ENCODE peak calls at places on chromosome 21, in ten cellular contexts. L is mesenchymal stem cell, I is IMR-90, Y is hepatocyte, K is MM.1S, G is fibroblast of lung, O is GM23338, R is DND-41, P is HCT116, Q is astrocyte. N is an unnamed sample. For H3K27me3, the result is how much of the 10 kb centered on the place peaks cover.

GRCh38 chr21:35697321-35697808 is 363.0 kb downstream of the SETD4 start:
- DNase-seq in Q (peak), R (peak), O (no peak), I (peak), Y (peak), P (no peak), G (peak), L (peak), K (peak), N (peak)

GRCh38 chr21:34129971-34130597 is 56.7 kb downstream of the MRPS6 start:
- DNase-seq in G (peak), P (no peak), I (peak), O (peak), Y (peak), Q (peak), L (peak), K (no peak), R (peak), N (peak)

GRCh38 chr21:40208960-40209359 is 341.7 kb downstream of the PCP4 start:
- DNase-seq in K (no peak), Q (no peak), R (no peak), G (no peak), P (no peak), Y (no peak), L (no peak), I (no peak), O (no peak), N (no peak)

GRCh38 chr21:27339902-27340301 is 373.0 kb upstream of the ADAMTS5 start:
- DNase-seq in G (no peak), Y (no peak), R (no peak), Q (no peak), O (no peak), L (peak), P (no peak), I (peak), K (no peak), N (no peak)

GRCh38 chr21:36722370-36723368 is 23.8 kb downstream of the SIM2 start:
- DNase-seq in I (no peak), P (no peak), L (no peak), R (no peak), Q (no peak), O (no peak), K (no peak), G (no peak), Y (no peak), N (no peak)

GRCh38 chr21:36999131-36999898 is 7.2 kb upstream of the RIPPLY3 start:
- DNase-seq in G (no peak), I (no peak), L (no peak), O (no peak), K (no peak), Y (no peak), P (no peak), R (no peak), Q (no peak), N (no peak)

GRCh38 chr21:18832950-18833349 is 429.4 kb upstream of the TMPRSS15 start:
- DNase-seq in P (no peak), O (no peak), Y (peak), L (peak), I (no peak), K (no peak), G (peak), R (no peak), Q (peak), N (no peak)

GRCh38 chr21:34836103-34836932 is 167.5 kb downstream of the CLIC6 start:
- DNase-seq in G (peak), L (peak), P (peak), I (peak), K (no peak), Y (peak), Q (peak), O (no peak), R (no peak), N (peak)

GRCh38 chr21:17688912-17689874 is 76.5 kb upstream of the BTG3 start:
- DNase-seq in Q (peak), Y (peak), G (peak), O (peak), R (peak), I (peak), L (peak), P (peak), K (no peak), N (no peak)

GRCh38 chr21:14911351-14911750 is 153.4 kb downstream of the NRIP1 start:
- DNase-seq in Q (no peak), Y (no peak), K (no peak), G (no peak), L (no peak), R (no peak), P (no peak), I (no peak), O (no peak), N (no peak)

GRCh38 chr21:33950425-33951079 is 34.9 kb upstream of the ATP5PO start:
- DNase-seq in I (no peak), G (no peak), R (no peak), Y (no peak), O (no peak), Q (no peak), K (no peak), L (no peak), P (no peak), N (no peak)

GRCh38 chr21:21148514-21148913 is 150.3 kb downstream of the NCAM2 start:
- DNase-seq in K (no peak), Q (no peak), R (no peak), I (no peak), Y (no peak), P (no peak), G (no peak), O (no peak), L (no peak), N (no peak)

GRCh38 chr21:36859744-36860501 is 106.5 kb downstream of the HLCS start:
- DNase-seq in K (peak), Q (no peak), Y (peak), P (no peak), O (peak), I (peak), L (peak), G (peak), R (peak), N (peak)

GRCh38 chr21:24046816-24047443 is 1560.4 kb downstream of the MRPL39 start:
- DNase-seq in P (no peak), Y (no peak), O (no peak), L (no peak), R (no peak), I (no peak), K (no peak), Q (no peak), G (no peak), N (no peak)

GRCh38 chr21:15293251-15293650 is 228.5 kb upstream of the NRIP1 start:
- DNase-seq in P (peak), K (no peak), L (peak), I (peak), R (no peak), Y (peak), O (peak), G (peak), Q (peak), N (peak)

GRCh38 chr21:35833991-35834390 is 226.3 kb downstream of the SETD4 start:
- DNase-seq in P (no peak), R (peak), K (no peak), I (no peak), O (no peak), L (peak), Y (no peak), G (no peak), Q (no peak), N (no peak)

GRCh38 chr21:35071347-35071746 is 22.2 kb upstream of the RUNX1 start:
- DNase-seq in Q (no peak), I (no peak), O (no peak), P (no peak), G (no peak), Y (no peak), K (no peak), L (no peak), R (no peak), N (peak)

GRCh38 chr21:34886554-34887385 is 162.3 kb downstream of the RUNX1 start:
- DNase-seq in P (no peak), K (peak), I (no peak), Q (no peak), R (peak), Y (peak), O (peak), G (no peak), L (peak), N (peak)

GRCh38 chr21:37228003-37228400 is 39.1 kb downstream of the VPS26C start:
- DNase-seq in O (no peak), R (no peak), P (no peak), Y (no peak), K (no peak), G (no peak), I (no peak), L (no peak), Q (no peak), N (no peak)

GRCh38 chr21:37074195-37074510 is 1.1 kb downstream of the TTC3 start:
- DNase-seq in O (peak), I (no peak), R (no peak), L (no peak), Q (no peak), Y (no peak), P (no peak), K (no peak), G (no peak), N (peak)

GRCh38 chr21:34938079-34938764 is 110.9 kb downstream of the RUNX1 start:
- DNase-seq in G (peak), Q (peak), L (peak), Y (no peak), K (no peak), O (no peak), I (peak), P (no peak), R (no peak), N (peak)

GRCh38 chr21:46544824-46545223 is 60.1 kb downstream of the S100B start:
- DNase-seq in O (no peak), I (no peak), P (no peak), G (no peak), Q (no peak), K (no peak), L (no peak), R (no peak), Y (no peak), N (no peak)

GRCh38 chr21:35204850-35205564 is 155.9 kb upstream of the RUNX1 start:
- DNase-seq in Q (peak), O (peak), L (no peak), K (no peak), P (no peak), I (peak), Y (peak), G (peak), R (peak), N (peak)

GRCh38 chr21:25735895-25736597 is 1.3 kb downstream of the GABPA start:
- DNase-seq in K (peak), R (no peak), O (peak), L (peak), Q (peak), Y (peak), G (peak), I (peak), P (no peak), N (peak)

GRCh38 chr21:15552914-15553491 is 176.8 kb upstream of the USP25 start:
- DNase-seq in R (no peak), O (peak), Y (peak), K (no peak), Q (no peak), G (peak), L (peak), I (peak), P (no peak), N (peak)

GRCh38 chr21:21156919-21157318 is 158.7 kb downstream of the NCAM2 start:
- DNase-seq in K (no peak), L (no peak), Q (no peak), Y (no peak), I (peak), R (no peak), G (peak), P (no peak), O (no peak), N (peak)

GRCh38 chr21:15051652-15052554 is 12.9 kb downstream of the NRIP1 start:
- DNase-seq in P (no peak), L (peak), K (no peak), Y (peak), I (peak), O (no peak), R (no peak), Q (peak), G (peak), N (no peak)

GRCh38 chr21:36627242-36627641 is 71.7 kb upstream of the SIM2 start:
- DNase-seq in R (no peak), Q (peak), I (peak), L (no peak), O (no peak), P (no peak), Y (no peak), G (peak), K (no peak), N (peak)

GRCh38 chr21:46639489-46640386 is 4.3 kb downstream of the PRMT2 start:
- DNase-seq in I (peak), K (no peak), Q (no peak), R (no peak), Y (no peak), G (peak), L (peak), P (no peak), O (peak), N (peak)

GRCh38 chr21:45430521-45431501 is 25.8 kb downstream of the COL18A1 start:
- DNase-seq in K (no peak), O (peak), P (no peak), G (peak), Q (peak), R (no peak), L (peak), I (peak), Y (peak), N (no peak)

GRCh38 chr21:45424854-45425795 is 20.2 kb downstream of the COL18A1 start:
- DNase-seq in Q (no peak), G (no peak), L (no peak), R (no peak), I (no peak), P (no peak), K (no peak), Y (no peak), O (no peak), N (no peak)

GRCh38 chr21:45428534-45428933 is 23.6 kb downstream of the COL18A1 start:
- DNase-seq in Q (no peak), K (no peak), R (no peak), O (no peak), I (no peak), G (no peak), Y (no peak), L (no peak), P (no peak), N (no peak)

GRCh38 chr21:45429221-45430164 is 24.5 kb downstream of the COL18A1 start:
- DNase-seq in K (no peak), Y (no peak), G (no peak), Q (no peak), L (no peak), R (no peak), O (no peak), I (no peak), P (no peak), N (no peak)

GRCh38 chr21:45427331-45428271 is 22.6 kb downstream of the COL18A1 start:
- DNase-seq in L (peak), O (peak), Y (peak), Q (peak), G (peak), P (peak), K (no peak), I (peak), R (no peak), N (peak)
- H2AFZ ChIP-seq in L (no peak), O (no peak), Y (no peak), Q (no peak), G (no peak), P (no peak), K (no peak), I (peak), R (no peak), N (no peak)

GRCh38 chr21:32887026-32887425 is 115.5 kb upstream of the PAXBP1 start:
- DNase-seq in Q (no peak), O (no peak), I (no peak), Y (no peak), L (no peak), G (no peak), P (no peak), R (peak), K (no peak), N (no peak)
- H3K4me2 ChIP-seq in Q (no peak), O (no peak), I (no peak), Y (no peak), L (no peak), G (no peak), P (no peak), R (peak), K (peak), N (no peak)

GRCh38 chr21:42103843-42104242 is 32.7 kb downstream of the UMODL1 start:
- DNase-seq in Q (no peak), I (no peak), K (no peak), Y (no peak), O (no peak), L (no peak), P (no peak), R (no peak), G (no peak), N (no peak)

GRCh38 chr21:42106425-42106824 is 35.3 kb downstream of the UMODL1 start:
- DNase-seq in Q (no peak), O (no peak), R (no peak), P (no peak), K (no peak), Y (no peak), L (no peak), I (no peak), G (no peak), N (no peak)

GRCh38 chr21:42107177-42107880 is 36.2 kb downstream of the UMODL1 start:
- DNase-seq in Q (no peak), Y (no peak), O (peak), P (no peak), K (peak), G (no peak), I (no peak), L (no peak), R (no peak), N (no peak)

GRCh38 chr21:42105916-42106315 is 34.8 kb downstream of the UMODL1 start:
- DNase-seq in O (no peak), I (no peak), L (no peak), P (no peak), G (no peak), K (no peak), Y (no peak), Q (no peak), R (no peak), N (no peak)

GRCh38 chr21:42105476-42105875 is 34.4 kb downstream of the UMODL1 start:
- DNase-seq in Y (peak), R (no peak), Q (no peak), I (no peak), G (no peak), P (no peak), L (no peak), O (no peak), K (no peak), N (no peak)
- H3K27me3 ChIP-seq in Y (under half), R (under half), Q (under half), I (under half), G (under half), P (under half), L (under half), O (under half), K (under half), N (under half)

DNA sequence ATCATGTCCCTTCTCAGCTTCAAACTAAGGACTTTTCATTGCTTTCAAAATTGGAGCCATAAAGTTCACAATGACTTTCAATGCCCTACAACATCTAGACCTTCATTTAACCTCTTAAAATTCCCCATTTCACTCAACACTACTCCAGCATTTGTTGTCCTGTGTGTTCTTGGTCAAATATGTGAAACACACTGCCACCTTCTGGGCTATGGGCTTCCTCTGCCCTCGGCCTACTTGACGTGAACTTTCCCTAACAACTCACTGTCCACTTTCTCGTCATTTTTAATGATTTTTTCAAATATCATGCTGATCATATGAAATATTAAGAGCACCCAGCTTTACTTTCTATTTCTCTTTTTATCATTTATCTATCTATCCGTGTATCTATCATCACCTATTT is 2018.4 kb downstream of the NCAM2 start:
- DNase-seq in G (no peak), P (no peak), R (peak), Q (no peak), K (peak), Y (peak), L (no peak), O (peak), I (no peak), N (no peak)
- H2AFZ ChIP-seq in G (no peak), P (no peak), R (no peak), Q (no peak), K (no peak), Y (no peak), L (no peak), O (no peak), I (no peak), N (no peak)

GRCh38 chr21:28773036-28773435 is 219.6 kb downstream of the LTN1 start:
- DNase-seq in O (no peak), G (no peak), R (no peak), I (no peak), Y (no peak), P (no peak), Q (no peak), L (no peak), K (no peak), N (peak)
- H3K4me2 ChIP-seq in O (no peak), G (no peak), R (no peak), I (no peak), Y (no peak), P (no peak), Q (no peak), L (no peak), K (no peak), N (no peak)

GRCh38 chr21:38989097-38989744 is 183.5 kb downstream of the ETS2 start:
- DNase-seq in I (no peak), R (no peak), K (no peak), O (no peak), Y (no peak), Q (no peak), L (no peak), G (no peak), P (no peak), N (no peak)

GRCh38 chr21:38985423-38986378 is 180.0 kb downstream of the ETS2 start:
- DNase-seq in Q (peak), P (no peak), L (peak), K (no peak), Y (peak), G (peak), O (no peak), I (peak), R (peak), N (peak)

GRCh38 chr21:38988211-38989096 is 182.7 kb downstream of the ETS2 start:
- DNase-seq in G (no peak), I (no peak), R (peak), K (no peak), P (no peak), O (no peak), Y (peak), Q (no peak), L (peak), N (no peak)

GRCh38 chr21:38986460-38987395 is 181.0 kb downstream of the ETS2 start:
- DNase-seq in I (no peak), Q (no peak), L (no peak), P (no peak), Y (no peak), O (no peak), G (no peak), K (no peak), R (peak), N (no peak)

DNA sequence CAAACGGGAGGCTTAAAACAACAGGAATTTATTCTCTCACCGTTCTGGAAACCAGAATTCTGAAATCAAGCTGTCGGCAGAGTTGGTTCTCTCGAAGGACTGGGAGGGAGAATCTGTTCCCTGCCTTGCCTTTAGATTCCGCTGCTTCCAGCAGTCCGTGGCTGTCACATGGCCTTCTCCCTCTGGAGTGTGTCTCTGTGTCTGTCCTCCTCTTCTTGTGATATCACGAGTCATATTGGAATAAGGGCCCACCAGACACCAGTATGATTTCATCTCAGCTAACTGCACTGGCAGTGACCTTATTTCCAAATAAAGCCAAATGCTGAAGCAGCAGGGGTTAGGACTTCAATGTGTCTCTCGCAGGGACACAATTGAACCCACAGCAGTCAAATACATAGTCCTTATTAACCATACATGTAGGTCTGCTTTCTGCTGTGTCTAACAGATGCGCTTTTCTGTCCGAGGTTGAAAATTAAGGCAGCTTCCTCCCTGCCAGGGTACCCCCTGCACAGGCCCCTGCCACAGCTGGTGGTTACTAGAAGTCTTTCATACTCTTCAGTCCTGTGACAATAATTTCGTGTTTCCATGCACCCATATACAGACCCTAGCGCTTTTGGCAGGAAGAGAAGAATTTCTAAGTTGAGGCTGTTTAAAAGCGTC is 182.0 kb downstream of the ETS2 start:
- DNase-seq in O (no peak), Q (no peak), Y (no peak), P (no peak), L (peak), I (no peak), K (no peak), G (no peak), R (peak), N (peak)
- H3K27me3 ChIP-seq in O (under half), Q (under half), Y (under half), P (under half), L (half or more), I (under half), K (half or more), G (under half), R (under half), N (under half)

GRCh38 chr21:20016431-20017005 is 981.7 kb upstream of the NCAM2 start:
- DNase-seq in K (no peak), Q (no peak), L (no peak), O (peak), R (no peak), G (no peak), P (no peak), I (no peak), Y (no peak), N (no peak)
- H2AFZ ChIP-seq in K (no peak), Q (no peak), L (no peak), O (no peak), R (no peak), G (no peak), P (no peak), I (no peak), Y (no peak), N (no peak)

GRCh38 chr21:31078216-31078615 is 39.9 kb upstream of the KRTAP19-8 start:
- DNase-seq in R (no peak), P (no peak), L (no peak), I (no peak), G (no peak), O (no peak), Q (no peak), Y (no peak), K (no peak), N (no peak)
- H3K4me2 ChIP-seq in R (no peak), P (no peak), L (no peak), I (no peak), G (no peak), O (no peak), Q (no peak), Y (no peak), K (no peak), N (no peak)

GRCh38 chr21:44626262-44626661 is 631 bp upstream of the KRTAP10-9 start:
- DNase-seq in O (no peak), L (no peak), Q (no peak), R (peak), P (no peak), K (no peak), G (no peak), I (no peak), Y (no peak), N (no peak)
- H3K27me3 ChIP-seq in O (under half), L (under half), Q (under half), R (under half), P (under half), K (under half), G (under half), I (under half), Y (under half), N (under half)

GRCh38 chr21:42614391-42614790 is 39.0 kb upstream of the PDE9A start:
- DNase-seq in K (no peak), I (no peak), P (no peak), Y (no peak), O (no peak), R (peak), Q (no peak), L (no peak), G (no peak), N (no peak)
- H2AFZ ChIP-seq in K (no peak), I (no peak), P (no peak), Y (no peak), O (peak), R (no peak), Q (no peak), L (no peak), G (no peak), N (no peak)